ENCODE peak calls at places on chromosomes 5 and 9, in six cellular contexts. One of them, this sample, is unnamed.

GRCh38 chr5:161960314-161960713 is 107.3 kb upstream of the GABRG2 start:
- DNase-seq in T-helper 9 cell: no peak
- DNase-seq in HT-29: no peak
- DNase-seq in hepatocyte: no peak
- DNase-seq in MV-4-11: no peak
- DNase-seq in NCI-H2029: no peak
- DNase-seq in this sample: no peak

GRCh38 chr5:116361171-116361967 is 213.3 kb downstream of the SEMA6A start:
- DNase-seq in MV-4-11: no peak
- DNase-seq in HT-29: no peak
- DNase-seq in hepatocyte: peak; percentile 67
- DNase-seq in T-helper 9 cell: no peak
- DNase-seq in NCI-H2029: peak; percentile 26
- DNase-seq in this sample: peak; percentile 78

GRCh38 chr5:72463499-72464052 is 43.6 kb downstream of the ZNF366 start:
- DNase-seq in MV-4-11: peak; percentile 30
- DNase-seq in HT-29: no peak
- DNase-seq in NCI-H2029: no peak
- DNase-seq in T-helper 9 cell: no peak
- DNase-seq in hepatocyte: no peak
- DNase-seq in this sample: no peak

GRCh38 chr9:116337015-116337414 is 183.4 kb downstream of the PAPPA start:
- DNase-seq in NCI-H2029: no peak
- DNase-seq in hepatocyte: peak; percentile 26
- DNase-seq in MV-4-11: no peak
- DNase-seq in HT-29: no peak
- DNase-seq in T-helper 9 cell: no peak
- DNase-seq in this sample: no peak

GRCh38 chr5:105506692-105507277 is 1944.2 kb upstream of the NUDT12 start:
- DNase-seq in NCI-H2029: no peak
- DNase-seq in T-helper 9 cell: no peak
- DNase-seq in MV-4-11: no peak
- DNase-seq in HT-29: peak; percentile 42
- DNase-seq in hepatocyte: peak; percentile 41
- DNase-seq in this sample: peak; percentile 53

GRCh38 chr5:121707196-121707595 is 144.5 kb upstream of the FTMT start:
- DNase-seq in MV-4-11: no peak
- DNase-seq in T-helper 9 cell: no peak
- DNase-seq in HT-29: no peak
- DNase-seq in NCI-H2029: no peak
- DNase-seq in hepatocyte: no peak
- DNase-seq in this sample: no peak

GRCh38 chr9:100474082-100474949 is 1.4 kb downstream of the TMEFF1 start:
- DNase-seq in NCI-H2029: no peak
- DNase-seq in T-helper 9 cell: no peak
- DNase-seq in HT-29: no peak
- DNase-seq in MV-4-11: no peak
- DNase-seq in hepatocyte: peak; percentile 46
- DNase-seq in this sample: no peak

GRCh38 chr9:13705913-13706312 is 426.4 kb upstream of the MPDZ start:
- DNase-seq in hepatocyte: peak; percentile 19
- DNase-seq in T-helper 9 cell: no peak
- DNase-seq in MV-4-11: no peak
- DNase-seq in NCI-H2029: no peak
- DNase-seq in HT-29: no peak
- DNase-seq in this sample: no peak

GRCh38 chr5:80153586-80154126 is 102.2 kb downstream of the SERINC5 start:
- DNase-seq in HT-29: peak; percentile 76
- DNase-seq in T-helper 9 cell: no peak
- DNase-seq in hepatocyte: no peak
- DNase-seq in MV-4-11: no peak
- DNase-seq in NCI-H2029: no peak
- DNase-seq in this sample: peak; percentile 28

GRCh38 chr5:54040773-54041172 is 269.6 kb downstream of the ARL15 start:
- DNase-seq in NCI-H2029: no peak
- DNase-seq in HT-29: no peak
- DNase-seq in hepatocyte: no peak
- DNase-seq in MV-4-11: no peak
- DNase-seq in T-helper 9 cell: no peak
- DNase-seq in this sample: no peak

GRCh38 chr5:14871573-14872069 is at the start of gene ANKH:
- DNase-seq in MV-4-11: peak; percentile 48
- DNase-seq in HT-29: peak; percentile 80
- DNase-seq in hepatocyte: peak; percentile 94
- DNase-seq in T-helper 9 cell: peak; percentile 73
- DNase-seq in NCI-H2029: peak; percentile 60
- DNase-seq in this sample: peak; percentile 88

GRCh38 chr9:124214596-124215550 is 42.9 kb upstream of the NEK6 start:
- DNase-seq in T-helper 9 cell: no peak
- DNase-seq in MV-4-11: no peak
- DNase-seq in HT-29: no peak
- DNase-seq in NCI-H2029: no peak
- DNase-seq in hepatocyte: no peak
- DNase-seq in this sample: no peak

GRCh38 chr9:111399772-111400563 is 69.9 kb upstream of the OR2K2 start:
- DNase-seq in HT-29: peak; percentile 72
- DNase-seq in MV-4-11: no peak
- DNase-seq in T-helper 9 cell: no peak
- DNase-seq in hepatocyte: peak; percentile 30
- DNase-seq in NCI-H2029: peak; percentile 44
- DNase-seq in this sample: peak; percentile 57

GRCh38 chr5:135266301-135266630 is 132.8 kb downstream of the MACROH2A1 start:
- DNase-seq in hepatocyte: no peak
- DNase-seq in T-helper 9 cell: no peak
- DNase-seq in MV-4-11: no peak
- DNase-seq in NCI-H2029: no peak
- DNase-seq in HT-29: no peak
- DNase-seq in this sample: no peak

GRCh38 chr9:129567842-129568559 is 52.9 kb downstream of the C9orf50 start:
- DNase-seq in MV-4-11: no peak
- DNase-seq in T-helper 9 cell: no peak
- DNase-seq in HT-29: peak; percentile 69
- DNase-seq in hepatocyte: no peak
- DNase-seq in NCI-H2029: no peak
- DNase-seq in this sample: peak; percentile 65

GRCh38 chr5:14881826-14882225 is 10.2 kb upstream of the ANKH start:
- DNase-seq in hepatocyte: no peak
- DNase-seq in MV-4-11: no peak
- DNase-seq in T-helper 9 cell: no peak
- DNase-seq in NCI-H2029: no peak
- DNase-seq in HT-29: no peak
- DNase-seq in this sample: no peak

GRCh38 chr5:11815916-11816315 is 88.3 kb downstream of the CTNND2 start:
- DNase-seq in MV-4-11: no peak
- DNase-seq in HT-29: no peak
- DNase-seq in hepatocyte: no peak
- DNase-seq in NCI-H2029: no peak
- DNase-seq in T-helper 9 cell: no peak
- DNase-seq in this sample: no peak

GRCh38 chr5:150131978-150132694 is 23.5 kb downstream of the PDGFRB start:
- DNase-seq in NCI-H2029: no peak
- DNase-seq in T-helper 9 cell: no peak
- DNase-seq in HT-29: no peak
- DNase-seq in MV-4-11: peak; percentile 69
- DNase-seq in hepatocyte: no peak
- DNase-seq in this sample: no peak

GRCh38 chr5:36724429-36725332 is 118.3 kb downstream of the SLC1A3 start:
- DNase-seq in hepatocyte: no peak
- DNase-seq in HT-29: peak; percentile 23
- DNase-seq in MV-4-11: peak; percentile 95
- DNase-seq in T-helper 9 cell: no peak
- DNase-seq in NCI-H2029: no peak
- DNase-seq in this sample: no peak

GRCh38 chr5:541148-541887 is 17.1 kb upstream of the SLC9A3 start:
- DNase-seq in NCI-H2029: no peak
- DNase-seq in MV-4-11: no peak
- DNase-seq in T-helper 9 cell: no peak
- DNase-seq in HT-29: no peak
- DNase-seq in hepatocyte: no peak
- DNase-seq in this sample: no peak

GRCh38 chr5:102902647-102903046 is 147.5 kb downstream of the PAM start:
- DNase-seq in HT-29: no peak
- DNase-seq in T-helper 9 cell: no peak
- DNase-seq in NCI-H2029: peak; percentile 30
- DNase-seq in MV-4-11: no peak
- DNase-seq in hepatocyte: no peak
- DNase-seq in this sample: no peak

GRCh38 chr5:173075137-173075868 is 19.2 kb downstream of the CREBRF start:
- DNase-seq in T-helper 9 cell: no peak
- DNase-seq in hepatocyte: no peak
- DNase-seq in MV-4-11: no peak
- DNase-seq in HT-29: no peak
- DNase-seq in NCI-H2029: no peak
- DNase-seq in this sample: no peak

GRCh38 chr5:577800-578199 is 34.3 kb upstream of the CEP72 start:
- DNase-seq in MV-4-11: no peak
- DNase-seq in NCI-H2029: no peak
- DNase-seq in hepatocyte: no peak
- DNase-seq in HT-29: no peak
- DNase-seq in T-helper 9 cell: no peak
- DNase-seq in this sample: no peak

GRCh38 chr5:40682431-40683017 is 2.8 kb downstream of the PTGER4 start:
- DNase-seq in MV-4-11: peak; percentile 31
- DNase-seq in T-helper 9 cell: no peak
- DNase-seq in hepatocyte: no peak
- DNase-seq in HT-29: no peak
- DNase-seq in NCI-H2029: no peak
- DNase-seq in this sample: no peak

GRCh38 chr9:93467462-93467861 is 14.1 kb upstream of the FAM120AOS start:
- DNase-seq in hepatocyte: no peak
- DNase-seq in HT-29: peak; percentile 32
- DNase-seq in NCI-H2029: no peak
- DNase-seq in T-helper 9 cell: no peak
- DNase-seq in MV-4-11: no peak
- DNase-seq in this sample: peak; percentile 39

GRCh38 chr9:2817987-2818386 is 25.9 kb downstream of the PUM3 start:
- DNase-seq in NCI-H2029: no peak
- DNase-seq in MV-4-11: no peak
- DNase-seq in T-helper 9 cell: no peak
- DNase-seq in HT-29: no peak
- DNase-seq in hepatocyte: peak; percentile 14
- DNase-seq in this sample: peak; percentile 4

GRCh38 chr9:119369670-119370366 is 583 bp upstream of the BRINP1 start:
- DNase-seq in MV-4-11: no peak
- DNase-seq in T-helper 9 cell: no peak
- DNase-seq in hepatocyte: no peak
- DNase-seq in NCI-H2029: no peak
- DNase-seq in HT-29: no peak
- DNase-seq in this sample: no peak

GRCh38 chr5:38556599-38557308 is at the start of gene LIFR:
- DNase-seq in HT-29: no peak
- DNase-seq in NCI-H2029: peak; percentile 73
- DNase-seq in MV-4-11: no peak
- DNase-seq in T-helper 9 cell: peak; percentile 28
- DNase-seq in hepatocyte: peak; percentile 92
- DNase-seq in this sample: peak; percentile 83

GRCh38 chr5:141841376-141841775 is 36.8 kb downstream of the PCDH1 start:
- DNase-seq in MV-4-11: no peak
- DNase-seq in hepatocyte: no peak
- DNase-seq in NCI-H2029: peak; percentile 77
- DNase-seq in HT-29: no peak
- DNase-seq in T-helper 9 cell: no peak
- DNase-seq in this sample: peak; percentile 63

GRCh38 chr5:10364186-10364689 is 10.7 kb downstream of the MARCHF6 start:
- DNase-seq in HT-29: peak; percentile 58
- DNase-seq in hepatocyte: no peak
- DNase-seq in NCI-H2029: peak; percentile 23
- DNase-seq in MV-4-11: peak; percentile 19
- DNase-seq in T-helper 9 cell: no peak
- DNase-seq in this sample: peak; percentile 39

GRCh38 chr5:174044451-174044850 is 1.1 kb upstream of the NSG2 start:
- DNase-seq in NCI-H2029: no peak
- DNase-seq in MV-4-11: no peak
- DNase-seq in hepatocyte: no peak
- DNase-seq in T-helper 9 cell: no peak
- DNase-seq in HT-29: no peak
- DNase-seq in this sample: no peak

GRCh38 chr5:90477073-90477472 is 2.4 kb downstream of the POLR3G start:
- DNase-seq in T-helper 9 cell: no peak
- DNase-seq in NCI-H2029: no peak
- DNase-seq in MV-4-11: no peak
- DNase-seq in hepatocyte: no peak
- DNase-seq in HT-29: no peak
- DNase-seq in this sample: no peak

GRCh38 chr5:148014276-148014675 is 49.5 kb upstream of the SPINK5 start:
- DNase-seq in MV-4-11: no peak
- DNase-seq in hepatocyte: no peak
- DNase-seq in T-helper 9 cell: no peak
- DNase-seq in NCI-H2029: no peak
- DNase-seq in HT-29: no peak
- DNase-seq in this sample: no peak

GRCh38 chr5:82817897-82818676 is 259.1 kb downstream of the TMEM167A start:
- DNase-seq in hepatocyte: no peak
- DNase-seq in T-helper 9 cell: no peak
- DNase-seq in MV-4-11: no peak
- DNase-seq in NCI-H2029: no peak
- DNase-seq in HT-29: no peak
- DNase-seq in this sample: no peak

GRCh38 chr5:83470920-83471404 is 582 bp upstream of the VCAN start:
- DNase-seq in MV-4-11: no peak
- DNase-seq in hepatocyte: peak; percentile 58
- DNase-seq in NCI-H2029: no peak
- DNase-seq in HT-29: no peak
- DNase-seq in T-helper 9 cell: no peak
- DNase-seq in this sample: no peak

GRCh38 chr5:95901676-95902646 is 59.7 kb downstream of the ELL2 start:
- DNase-seq in HT-29: no peak
- DNase-seq in NCI-H2029: no peak
- DNase-seq in hepatocyte: no peak
- DNase-seq in MV-4-11: peak; percentile 65
- DNase-seq in T-helper 9 cell: no peak
- DNase-seq in this sample: peak; percentile 13

This sample was measured in Calu3.